ENCODE peak calls at places on chromosomes 5 and 9, in five cellular contexts. One of them, this sample, is unnamed.

GRCh38 chr5:145101246-145101645 is 733.9 kb downstream of the PRELID2 start:
- DNase-seq in HS-5: no peak
- DNase-seq in GM12891: no peak
- DNase-seq in NCI-H1417: no peak
- DNase-seq in AG04450: no peak
- DNase-seq in this sample: no peak

GRCh38 chr9:134733480-134734232 is 92.1 kb downstream of the COL5A1 start:
- DNase-seq in HS-5: no peak
- DNase-seq in GM12891: no peak
- DNase-seq in NCI-H1417: no peak
- DNase-seq in AG04450: no peak
- DNase-seq in this sample: no peak

GRCh38 chr5:39420482-39421145 is 4.2 kb downstream of the DAB2 start:
- DNase-seq in HS-5: peak
- DNase-seq in GM12891: no peak
- DNase-seq in NCI-H1417: no peak
- DNase-seq in AG04450: no peak
- DNase-seq in this sample: peak

GRCh38 chr9:9229269-9229668 is 1383.5 kb downstream of the PTPRD start:
- DNase-seq in HS-5: peak
- DNase-seq in GM12891: no peak
- DNase-seq in NCI-H1417: no peak
- DNase-seq in AG04450: no peak
- DNase-seq in this sample: no peak

GRCh38 chr9:125293134-125293533 is 31.5 kb downstream of the GAPVD1 start:
- DNase-seq in HS-5: no peak
- DNase-seq in GM12891: no peak
- DNase-seq in NCI-H1417: peak
- DNase-seq in AG04450: no peak
- DNase-seq in this sample: no peak

GRCh38 chr9:7370378-7370777 is 429.2 kb downstream of the DMAC1 start:
- DNase-seq in HS-5: no peak
- DNase-seq in GM12891: no peak
- DNase-seq in NCI-H1417: no peak
- DNase-seq in AG04450: no peak
- DNase-seq in this sample: no peak

GRCh38 chr9:72925126-72925810 is 27.6 kb downstream of the ALDH1A1 start:
- DNase-seq in HS-5: peak
- DNase-seq in GM12891: no peak
- DNase-seq in NCI-H1417: no peak
- DNase-seq in AG04450: no peak
- DNase-seq in this sample: peak

GRCh38 chr9:96251451-96251850 is 50.5 kb downstream of the HSD17B3 start:
- DNase-seq in HS-5: peak
- DNase-seq in GM12891: no peak
- DNase-seq in NCI-H1417: no peak
- DNase-seq in AG04450: no peak
- DNase-seq in this sample: no peak

This sample was measured in astrocyte of the cerebellum.